ENCODE peak calls at places on chromosomes 13 and 19, in five cellular contexts. R is CD4-positive, alpha-beta T cell; V is neural progenitor cell; X is thoracic aorta; O is foreskin fibroblast. N is an unnamed sample.

GRCh38 chr19:47702671-47703070 is 10.6 kb upstream of the EHD2 start:
- DNase-seq in R (no peak), V (no peak), X (no peak), O (no peak), N (no peak)

GRCh38 chr19:33177417-33177976 is 16.6 kb upstream of the LRP3 start:
- DNase-seq in R (peak; percentile 80), V (peak; percentile 79), X (peak; percentile 19), O (no peak), N (no peak)

GRCh38 chr13:49749852-49750251 is 42.6 kb downstream of the KPNA3 start:
- DNase-seq in R (no peak), V (no peak), X (no peak), O (no peak), N (no peak)

GRCh38 chr13:21359855-21360254 is 99.2 kb downstream of the ZDHHC20 start:
- DNase-seq in R (no peak), V (no peak), X (no peak), O (no peak), N (no peak)

GRCh38 chr19:16834747-16835146 is 5.5 kb downstream of the SIN3B start:
- DNase-seq in R (no peak), V (no peak), X (no peak), O (no peak), N (no peak)

GRCh38 chr13:35648109-35648508 is 171.6 kb upstream of the MAB21L1 start:
- DNase-seq in R (no peak), V (no peak), X (no peak), O (no peak), N (no peak)

GRCh38 chr13:95193509-95194230 is 107.6 kb downstream of the ABCC4 start:
- DNase-seq in R (no peak), V (no peak), X (no peak), O (no peak), N (no peak)

GRCh38 chr13:33744589-33745369 is 73.2 kb upstream of the RFC3 start:
- DNase-seq in R (no peak), V (no peak), X (no peak), O (no peak), N (no peak)

GRCh38 chr13:69660155-69660554 is 447.5 kb upstream of the ATXN8OS start:
- DNase-seq in R (no peak), V (no peak), X (no peak), O (no peak), N (no peak)

GRCh38 chr19:17127671-17128070 is 52.1 kb downstream of the MYO9B start:
- DNase-seq in R (no peak), V (no peak), X (no peak), O (no peak), N (no peak)

GRCh38 chr13:79241697-79242096 is 164.4 kb downstream of the RBM26 start:
- DNase-seq in R (no peak), V (no peak), X (no peak), O (no peak), N (no peak)

GRCh38 chr13:71522976-71523517 is 344.0 kb downstream of the DACH1 start:
- DNase-seq in R (no peak), V (no peak), X (no peak), O (no peak), N (no peak)

GRCh38 chr13:98871727-98872126 is 106.1 kb downstream of the DOCK9 start:
- DNase-seq in R (no peak), V (no peak), X (no peak), O (no peak), N (no peak)

GRCh38 chr13:98869408-98870090 is 108.3 kb downstream of the DOCK9 start:
- DNase-seq in R (no peak), V (no peak), X (no peak), O (no peak), N (no peak)

GRCh38 chr13:98868932-98869331 is 108.9 kb downstream of the DOCK9 start:
- DNase-seq in R (no peak), V (no peak), X (no peak), O (no peak), N (no peak)

GRCh38 chr13:98866882-98867281 is 111.0 kb downstream of the DOCK9 start:
- DNase-seq in R (no peak), V (no peak), X (no peak), O (no peak), N (no peak)
- TF ChIP-seq CTCF in R (no peak), V (peak; percentile 25), X (peak; percentile 20), O (no peak), N (no peak)

GRCh38 chr19:3115411-3115810 is 20.4 kb upstream of the GNA15 start:
- DNase-seq in R (no peak), V (no peak), X (no peak), O (no peak), N (no peak)
- TF ChIP-seq CTCF in R (no peak), V (no peak), X (no peak), O (no peak), N (no peak)

GRCh38 chr19:51296331-51297093 is 14.9 kb upstream of the IGLON5 start:
- DNase-seq in R (no peak), V (peak; percentile 33), X (no peak), O (no peak), N (no peak)
- TF ChIP-seq CTCF in R (no peak), V (peak; percentile 33), X (no peak), O (no peak), N (no peak)

GRCh38 chr19:51566489-51567100 is 4.5 kb upstream of the ZNF175 start:
- DNase-seq in R (no peak), V (no peak), X (no peak), O (no peak), N (no peak)

GRCh38 chr19:51565583-51565982 is 5.5 kb upstream of the ZNF175 start:
- DNase-seq in R (no peak), V (no peak), X (no peak), O (no peak), N (no peak)

GRCh38 chr19:51567583-51567982 is 3.5 kb upstream of the ZNF175 start:
- DNase-seq in R (no peak), V (no peak), X (no peak), O (no peak), N (no peak)

GRCh38 chr19:51568456-51568855 is 2.6 kb upstream of the ZNF175 start:
- DNase-seq in R (no peak), V (no peak), X (no peak), O (no peak), N (no peak)

GRCh38 chr19:51564791-51565190 is 6.3 kb upstream of the ZNF175 start:
- DNase-seq in R (no peak), V (no peak), X (no peak), O (no peak), N (no peak)
- TF ChIP-seq CTCF in R (no peak), V (no peak), X (no peak), O (no peak), N (no peak)

GRCh38 chr19:49915271-49915670 is 13.7 kb upstream of the ATF5 start:
- DNase-seq in R (no peak), V (no peak), X (no peak), O (no peak), N (no peak)
- TF ChIP-seq CTCF in R (no peak), V (no peak), X (no peak), O (no peak), N (no peak)

DNA sequence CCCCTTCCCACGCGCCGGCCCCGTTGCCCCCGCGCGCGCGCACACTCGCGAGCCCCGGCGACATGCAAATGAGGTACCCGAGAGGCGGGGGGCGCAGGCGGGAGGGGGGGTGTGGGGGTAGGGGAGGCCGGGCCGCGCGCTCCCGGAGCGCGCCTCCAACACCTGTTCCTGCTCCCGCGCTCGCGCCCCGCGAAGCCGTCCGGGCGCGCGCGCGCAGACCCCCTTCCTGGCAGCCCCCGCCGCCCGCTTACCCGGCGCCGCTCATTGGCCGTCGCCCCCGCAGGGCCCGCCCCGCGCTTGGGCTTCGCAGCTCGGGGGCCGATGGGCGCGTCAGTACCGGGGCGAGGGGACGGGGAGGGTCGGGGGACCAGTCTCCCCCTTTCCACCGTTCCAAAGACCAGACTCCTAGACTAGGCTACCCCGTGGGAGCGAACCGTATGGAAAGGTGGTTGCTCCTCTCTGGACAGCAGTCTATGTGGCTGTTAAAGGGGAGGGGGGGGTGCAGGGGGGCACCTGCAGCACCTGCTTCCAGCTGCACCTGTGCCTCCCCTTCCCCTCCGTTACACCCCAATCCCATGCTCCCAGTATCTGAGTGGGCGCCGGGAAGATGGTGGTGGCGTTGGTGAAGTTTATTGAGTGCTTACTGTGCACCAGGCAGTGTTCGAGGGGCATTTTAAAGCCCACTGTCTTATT is 394 bp downstream of the ZNF524 start:
- DNase-seq in R (no peak), V (peak; percentile 96), X (no peak), O (no peak), N (no peak)
- TF ChIP-seq CTCF in R (no peak), V (no peak), X (no peak), O (no peak), N (no peak)

N was measured in gastrocnemius medialis.